ENCODE peak calls at places on chromosomes 2 and 18, in nine cellular contexts. One of them, this sample, is unnamed.

GRCh38 chr2:133240505-133241230 is 327.6 kb downstream of the NCKAP5 start:
- DNase-seq in IMR-90: peak; percentile 16
- DNase-seq in fibroblast of lung: peak; percentile 26
- DNase-seq in OCI-LY7: no peak
- DNase-seq in left ventricle myocardium inferior: no peak
- DNase-seq in ovary: no peak
- DNase-seq in Peyer's patch: no peak
- DNase-seq in foreskin keratinocyte: no peak
- DNase-seq in GM23248: peak; percentile 34
- DNase-seq in this sample: no peak

GRCh38 chr2:23757686-23758433 is 169.1 kb downstream of the ATAD2B start:
- DNase-seq in IMR-90: peak; percentile 95
- DNase-seq in fibroblast of lung: peak; percentile 91
- DNase-seq in OCI-LY7: no peak
- DNase-seq in left ventricle myocardium inferior: no peak
- DNase-seq in ovary: no peak
- DNase-seq in Peyer's patch: peak; percentile 66
- DNase-seq in foreskin keratinocyte: peak; percentile 81
- DNase-seq in GM23248: peak; percentile 88
- DNase-seq in this sample: no peak

GRCh38 chr2:2847131-2847740 is 516.2 kb upstream of the MYT1L start:
- DNase-seq in IMR-90: no peak
- DNase-seq in fibroblast of lung: no peak
- DNase-seq in OCI-LY7: no peak
- DNase-seq in left ventricle myocardium inferior: peak; percentile 45
- DNase-seq in ovary: no peak
- DNase-seq in Peyer's patch: no peak
- DNase-seq in foreskin keratinocyte: no peak
- DNase-seq in GM23248: no peak
- DNase-seq in this sample: peak; percentile 61

GRCh38 chr2:158380786-158381185 is 75.8 kb downstream of the CCDC148 start:
- DNase-seq in IMR-90: no peak
- DNase-seq in fibroblast of lung: no peak
- DNase-seq in OCI-LY7: no peak
- DNase-seq in left ventricle myocardium inferior: no peak
- DNase-seq in ovary: no peak
- DNase-seq in Peyer's patch: no peak
- DNase-seq in foreskin keratinocyte: no peak
- DNase-seq in GM23248: no peak
- DNase-seq in this sample: no peak

GRCh38 chr2:109108740-109109139 is 20.3 kb upstream of the SH3RF3 start:
- DNase-seq in IMR-90: no peak
- DNase-seq in fibroblast of lung: no peak
- DNase-seq in OCI-LY7: no peak
- DNase-seq in left ventricle myocardium inferior: no peak
- DNase-seq in ovary: no peak
- DNase-seq in Peyer's patch: no peak
- DNase-seq in foreskin keratinocyte: no peak
- DNase-seq in GM23248: no peak
- DNase-seq in this sample: no peak

GRCh38 chr18:49728542-49728941 is 84.8 kb downstream of the ACAA2 start:
- DNase-seq in IMR-90: no peak
- DNase-seq in fibroblast of lung: peak; percentile 20
- DNase-seq in OCI-LY7: peak; percentile 14
- DNase-seq in left ventricle myocardium inferior: no peak
- DNase-seq in ovary: peak; percentile 22
- DNase-seq in Peyer's patch: peak; percentile 70
- DNase-seq in foreskin keratinocyte: peak; percentile 48
- DNase-seq in GM23248: peak; percentile 66
- DNase-seq in this sample: peak; percentile 69

GRCh38 chr2:48249631-48250473 is 280.1 kb upstream of the STON1 start:
- DNase-seq in IMR-90: peak; percentile 64
- DNase-seq in fibroblast of lung: peak; percentile 15
- DNase-seq in OCI-LY7: no peak
- DNase-seq in left ventricle myocardium inferior: no peak
- DNase-seq in ovary: no peak
- DNase-seq in Peyer's patch: no peak
- DNase-seq in foreskin keratinocyte: no peak
- DNase-seq in GM23248: peak; percentile 49
- DNase-seq in this sample: no peak

GRCh38 chr2:119126650-119127049 is 31.9 kb downstream of the C1QL2 start:
- DNase-seq in IMR-90: no peak
- DNase-seq in fibroblast of lung: no peak
- DNase-seq in OCI-LY7: peak; percentile 43
- DNase-seq in left ventricle myocardium inferior: peak; percentile 24
- DNase-seq in ovary: no peak
- DNase-seq in Peyer's patch: peak; percentile 56
- DNase-seq in foreskin keratinocyte: peak; percentile 13
- DNase-seq in GM23248: peak; percentile 45
- DNase-seq in this sample: no peak

GRCh38 chr2:71864085-71864484 is 283.6 kb downstream of the CYP26B1 start:
- DNase-seq in IMR-90: no peak
- DNase-seq in fibroblast of lung: no peak
- DNase-seq in OCI-LY7: no peak
- DNase-seq in left ventricle myocardium inferior: no peak
- DNase-seq in ovary: no peak
- DNase-seq in Peyer's patch: peak; percentile 18
- DNase-seq in foreskin keratinocyte: no peak
- DNase-seq in GM23248: no peak
- DNase-seq in this sample: no peak

GRCh38 chr18:53797998-53798397 is 426.5 kb downstream of the MBD2 start:
- DNase-seq in IMR-90: no peak
- DNase-seq in fibroblast of lung: no peak
- DNase-seq in OCI-LY7: no peak
- DNase-seq in left ventricle myocardium inferior: no peak
- DNase-seq in ovary: no peak
- DNase-seq in Peyer's patch: no peak
- DNase-seq in foreskin keratinocyte: no peak
- DNase-seq in GM23248: no peak
- DNase-seq in this sample: no peak

GRCh38 chr2:96315400-96316071 is 9.6 kb upstream of the ITPRIPL1 start:
- DNase-seq in IMR-90: peak; percentile 71
- DNase-seq in fibroblast of lung: peak; percentile 82
- DNase-seq in OCI-LY7: peak; percentile 43
- DNase-seq in left ventricle myocardium inferior: no peak
- DNase-seq in ovary: no peak
- DNase-seq in Peyer's patch: peak; percentile 75
- DNase-seq in foreskin keratinocyte: peak; percentile 40
- DNase-seq in GM23248: peak; percentile 76
- DNase-seq in this sample: no peak

GRCh38 chr2:6993230-6993640 is 76.0 kb downstream of the RNF144A start:
- DNase-seq in IMR-90: no peak
- DNase-seq in fibroblast of lung: no peak
- DNase-seq in OCI-LY7: no peak
- DNase-seq in left ventricle myocardium inferior: peak; percentile 74
- DNase-seq in ovary: peak; percentile 37
- DNase-seq in Peyer's patch: no peak
- DNase-seq in foreskin keratinocyte: no peak
- DNase-seq in GM23248: no peak
- DNase-seq in this sample: peak; percentile 82

GRCh38 chr2:6995406-6996117 is 78.3 kb downstream of the RNF144A start:
- DNase-seq in IMR-90: no peak
- DNase-seq in fibroblast of lung: no peak
- DNase-seq in OCI-LY7: no peak
- DNase-seq in left ventricle myocardium inferior: no peak
- DNase-seq in ovary: no peak
- DNase-seq in Peyer's patch: no peak
- DNase-seq in foreskin keratinocyte: no peak
- DNase-seq in GM23248: no peak
- DNase-seq in this sample: peak; percentile 73

GRCh38 chr2:6994569-6994968 is 77.4 kb downstream of the RNF144A start:
- DNase-seq in IMR-90: no peak
- DNase-seq in fibroblast of lung: no peak
- DNase-seq in OCI-LY7: no peak
- DNase-seq in left ventricle myocardium inferior: no peak
- DNase-seq in ovary: no peak
- DNase-seq in Peyer's patch: no peak
- DNase-seq in foreskin keratinocyte: no peak
- DNase-seq in GM23248: no peak
- DNase-seq in this sample: no peak

GRCh38 chr2:6990871-6991270 is 73.7 kb downstream of the RNF144A start:
- DNase-seq in IMR-90: no peak
- DNase-seq in fibroblast of lung: no peak
- DNase-seq in OCI-LY7: no peak
- DNase-seq in left ventricle myocardium inferior: no peak
- DNase-seq in ovary: no peak
- DNase-seq in Peyer's patch: no peak
- DNase-seq in foreskin keratinocyte: no peak
- DNase-seq in GM23248: no peak
- DNase-seq in this sample: no peak

DNA sequence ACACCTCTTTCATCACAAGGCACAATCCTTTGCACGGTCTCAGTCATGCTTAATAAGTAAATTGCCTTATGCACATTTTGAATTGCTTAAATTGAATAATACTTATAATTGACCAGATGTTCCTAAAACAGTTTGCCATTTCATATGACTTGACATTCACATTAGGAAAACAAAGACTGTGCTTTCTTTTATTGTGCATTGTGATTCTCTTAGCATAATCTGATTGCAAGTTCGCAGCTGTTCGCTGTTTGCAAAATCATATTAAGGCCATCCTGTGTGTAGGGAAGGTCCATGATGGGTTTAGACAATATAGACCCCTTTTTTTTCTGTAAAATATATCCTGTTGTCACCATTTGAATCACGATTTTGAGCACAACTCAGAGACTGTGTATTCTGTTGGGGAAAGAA is 75.6 kb downstream of the RNF144A start:
- DNase-seq in IMR-90: no peak
- DNase-seq in fibroblast of lung: no peak
- DNase-seq in OCI-LY7: no peak
- DNase-seq in left ventricle myocardium inferior: no peak
- DNase-seq in ovary: no peak
- DNase-seq in Peyer's patch: no peak
- DNase-seq in foreskin keratinocyte: no peak
- DNase-seq in GM23248: no peak
- DNase-seq in this sample: no peak
- H3K4me1 ChIP-seq in IMR-90: no peaks in the 10 kb centered on the region
- H3K4me1 ChIP-seq in fibroblast of lung: no peaks in the 10 kb centered on the region
- H3K4me1 ChIP-seq in OCI-LY7: no peaks in the 10 kb centered on the region
- H3K4me1 ChIP-seq in left ventricle myocardium inferior: peaks cover 48% of the 10 kb centered on the region
- H3K4me1 ChIP-seq in ovary: peaks cover 2% of the 10 kb centered on the region
- H3K4me1 ChIP-seq in Peyer's patch: no peaks in the 10 kb centered on the region
- H3K4me1 ChIP-seq in foreskin keratinocyte: no peaks in the 10 kb centered on the region
- H3K4me1 ChIP-seq in GM23248: no peaks in the 10 kb centered on the region
- H3K4me1 ChIP-seq in this sample: peaks cover 17% of the 10 kb centered on the region

DNA sequence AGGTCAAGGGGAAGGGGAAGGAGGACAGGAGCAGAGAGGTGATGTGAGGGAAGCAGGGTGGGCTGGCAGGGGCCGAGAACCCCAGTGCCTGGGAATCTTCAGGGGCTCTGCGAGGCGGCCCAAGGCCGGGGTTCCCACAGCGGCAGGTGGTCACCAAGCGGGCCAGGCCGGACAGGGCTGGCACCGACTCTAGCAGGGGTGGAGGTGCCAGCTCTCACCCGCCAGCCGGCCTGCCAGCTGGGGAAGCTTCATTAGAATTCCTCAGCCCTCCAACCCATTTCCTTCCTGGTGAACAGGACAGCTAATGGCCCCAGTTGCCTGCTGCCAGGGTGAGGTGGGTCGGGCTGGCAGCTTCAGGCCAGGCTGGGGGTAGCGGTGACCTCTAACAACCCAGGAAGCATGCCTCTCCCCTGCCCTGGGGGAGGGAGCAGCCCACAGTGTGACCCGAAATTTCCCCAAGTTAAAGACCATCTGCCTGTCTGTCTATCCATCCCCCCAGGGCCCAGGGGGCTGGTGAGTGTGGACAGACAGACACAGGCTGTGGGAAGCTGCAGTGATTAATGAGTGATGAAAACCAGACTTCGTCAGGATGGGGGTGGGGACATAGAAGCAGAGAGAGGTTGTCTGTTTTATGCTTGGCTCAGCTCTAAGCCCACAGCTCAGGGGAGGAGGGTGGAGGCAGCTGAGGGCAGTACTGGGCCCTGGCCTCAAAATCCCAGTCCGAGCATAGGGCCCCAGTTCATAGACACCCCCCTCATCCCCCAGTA is 144.1 kb downstream of the ZFP36L2 start:
- DNase-seq in IMR-90: peak; percentile 79
- DNase-seq in fibroblast of lung: peak; percentile 86
- DNase-seq in OCI-LY7: no peak
- DNase-seq in left ventricle myocardium inferior: peak; percentile 82
- DNase-seq in ovary: no peak
- DNase-seq in Peyer's patch: no peak
- DNase-seq in foreskin keratinocyte: peak; percentile 95
- DNase-seq in GM23248: peak; percentile 78
- DNase-seq in this sample: peak; percentile 90
- H3K4me1 ChIP-seq in IMR-90: peaks cover 59% of the 10 kb centered on the region
- H3K4me1 ChIP-seq in fibroblast of lung: peaks cover 55% of the 10 kb centered on the region
- H3K4me1 ChIP-seq in OCI-LY7: no peaks in the 10 kb centered on the region
- H3K4me1 ChIP-seq in left ventricle myocardium inferior: peaks cover 81% of the 10 kb centered on the region
- H3K4me1 ChIP-seq in ovary: peaks cover 31% of the 10 kb centered on the region
- H3K4me1 ChIP-seq in Peyer's patch: peaks cover 7% of the 10 kb centered on the region
- H3K4me1 ChIP-seq in foreskin keratinocyte: peaks cover 34% of the 10 kb centered on the region
- H3K4me1 ChIP-seq in GM23248: peaks cover 66% of the 10 kb centered on the region
- H3K4me1 ChIP-seq in this sample: peaks cover 34% of the 10 kb centered on the region

DNA sequence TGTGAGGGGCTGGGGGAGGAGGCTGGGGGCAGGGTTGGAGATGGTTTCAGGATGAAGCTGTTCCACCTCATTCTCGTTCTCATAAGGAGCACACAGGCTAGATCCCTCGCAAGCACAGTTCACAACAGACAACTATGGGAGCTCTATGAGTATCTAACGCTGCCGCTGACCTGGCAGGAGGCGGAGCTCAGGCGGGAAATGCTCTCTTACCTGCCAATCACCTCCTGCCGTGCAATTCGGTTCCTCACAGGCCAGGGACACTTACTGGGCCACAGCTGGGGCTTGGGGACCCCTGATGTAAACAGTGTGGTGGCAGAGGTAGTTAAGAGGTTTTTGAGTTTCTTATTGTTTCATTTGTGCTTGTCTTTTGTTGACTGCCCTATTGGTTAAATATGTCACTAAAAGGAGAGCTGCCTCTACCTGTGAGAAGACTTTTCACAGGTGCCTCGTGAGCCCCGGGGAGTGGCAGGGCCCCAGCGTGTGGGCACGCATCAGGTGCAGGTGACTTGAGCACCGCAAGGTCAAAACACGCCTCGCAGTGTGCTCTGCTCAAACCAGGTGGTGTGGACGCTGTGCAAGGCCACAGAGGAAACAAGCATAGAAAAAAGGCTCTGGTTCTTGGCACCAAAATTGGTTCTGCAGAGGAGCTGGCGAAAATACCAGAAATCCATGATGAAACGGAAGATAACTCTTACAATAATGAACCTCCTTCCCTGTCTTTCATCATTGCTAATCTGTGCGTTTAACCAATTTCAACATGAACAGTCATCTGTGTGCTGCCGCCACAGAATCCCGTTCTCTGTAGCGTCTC is 10.2 kb downstream of the MLPH start:
- DNase-seq in IMR-90: no peak
- DNase-seq in fibroblast of lung: no peak
- DNase-seq in OCI-LY7: no peak
- DNase-seq in left ventricle myocardium inferior: no peak
- DNase-seq in ovary: no peak
- DNase-seq in Peyer's patch: no peak
- DNase-seq in foreskin keratinocyte: no peak
- DNase-seq in GM23248: no peak
- DNase-seq in this sample: no peak
- H3K4me1 ChIP-seq in IMR-90: peaks cover 18% of the 10 kb centered on the region
- H3K4me1 ChIP-seq in fibroblast of lung: peaks cover 17% of the 10 kb centered on the region
- H3K4me1 ChIP-seq in OCI-LY7: no peaks in the 10 kb centered on the region
- H3K4me1 ChIP-seq in left ventricle myocardium inferior: peaks cover 12% of the 10 kb centered on the region
- H3K4me1 ChIP-seq in ovary: peaks cover 15% of the 10 kb centered on the region
- H3K4me1 ChIP-seq in Peyer's patch: no peaks in the 10 kb centered on the region
- H3K4me1 ChIP-seq in foreskin keratinocyte: peaks cover 8% of the 10 kb centered on the region
- H3K4me1 ChIP-seq in GM23248: peaks cover 46% of the 10 kb centered on the region
- H3K4me1 ChIP-seq in this sample: no peaks in the 10 kb centered on the region

GRCh38 chr18:58802959-58803358 is 61.7 kb upstream of the ZNF532 start:
- DNase-seq in IMR-90: no peak
- DNase-seq in fibroblast of lung: no peak
- DNase-seq in OCI-LY7: no peak
- DNase-seq in left ventricle myocardium inferior: no peak
- DNase-seq in ovary: no peak
- DNase-seq in Peyer's patch: no peak
- DNase-seq in foreskin keratinocyte: no peak
- DNase-seq in GM23248: no peak
- DNase-seq in this sample: no peak
- H3K4me1 ChIP-seq in IMR-90: no peaks in the 10 kb centered on the region
- H3K4me1 ChIP-seq in fibroblast of lung: no peaks in the 10 kb centered on the region
- H3K4me1 ChIP-seq in OCI-LY7: no peaks in the 10 kb centered on the region
- H3K4me1 ChIP-seq in left ventricle myocardium inferior: no peaks in the 10 kb centered on the region
- H3K4me1 ChIP-seq in ovary: no peaks in the 10 kb centered on the region
- H3K4me1 ChIP-seq in Peyer's patch: no peaks in the 10 kb centered on the region
- H3K4me1 ChIP-seq in foreskin keratinocyte: peaks cover 6% of the 10 kb centered on the region
- H3K4me1 ChIP-seq in GM23248: no peaks in the 10 kb centered on the region
- H3K4me1 ChIP-seq in this sample: no peaks in the 10 kb centered on the region

This sample was measured in right cardiac atrium.